ENCODE peak calls at places on chromosomes 2 and 18, in ten cellular contexts. One of them, this sample, is unnamed.

GRCh38 chr2:27261926-27262298 is 935 bp downstream of the SLC30A3 start:
- DNase-seq in GM23338: no peak
- DNase-seq in skeletal muscle cell: no peak
- DNase-seq in cardiac muscle cell: no peak
- DNase-seq in mucosa of descending colon: no peak
- DNase-seq in IMR-90: no peak
- DNase-seq in CD8-positive, alpha-beta T cell: no peak
- DNase-seq in A549: no peak
- DNase-seq in HL-60: no peak
- DNase-seq in fibroblast of mammary gland: no peak
- DNase-seq in this sample: no peak

GRCh38 chr18:9366126-9366714 is 31.6 kb downstream of the TWSG1 start:
- DNase-seq in GM23338: peak
- DNase-seq in skeletal muscle cell: no peak
- DNase-seq in cardiac muscle cell: peak
- DNase-seq in mucosa of descending colon: no peak
- DNase-seq in IMR-90: peak
- DNase-seq in CD8-positive, alpha-beta T cell: no peak
- DNase-seq in A549: peak
- DNase-seq in HL-60: no peak
- DNase-seq in fibroblast of mammary gland: peak
- DNase-seq in this sample: peak

GRCh38 chr2:237542001-237542704 is 24.2 kb upstream of the PRLH start:
- DNase-seq in GM23338: peak
- DNase-seq in skeletal muscle cell: no peak
- DNase-seq in cardiac muscle cell: no peak
- DNase-seq in mucosa of descending colon: no peak
- DNase-seq in IMR-90: no peak
- DNase-seq in CD8-positive, alpha-beta T cell: no peak
- DNase-seq in A549: no peak
- DNase-seq in HL-60: no peak
- DNase-seq in fibroblast of mammary gland: no peak
- DNase-seq in this sample: no peak

GRCh38 chr2:216574046-216574445 is 59.2 kb upstream of the IGFBP2 start:
- DNase-seq in GM23338: no peak
- DNase-seq in skeletal muscle cell: peak
- DNase-seq in cardiac muscle cell: no peak
- DNase-seq in mucosa of descending colon: no peak
- DNase-seq in IMR-90: peak
- DNase-seq in CD8-positive, alpha-beta T cell: no peak
- DNase-seq in A549: no peak
- DNase-seq in HL-60: no peak
- DNase-seq in fibroblast of mammary gland: peak
- DNase-seq in this sample: peak

GRCh38 chr2:227788556-227788955 is 25.1 kb upstream of the CCL20 start:
- DNase-seq in GM23338: no peak
- DNase-seq in skeletal muscle cell: no peak
- DNase-seq in cardiac muscle cell: no peak
- DNase-seq in mucosa of descending colon: no peak
- DNase-seq in IMR-90: no peak
- DNase-seq in CD8-positive, alpha-beta T cell: no peak
- DNase-seq in A549: no peak
- DNase-seq in HL-60: no peak
- DNase-seq in fibroblast of mammary gland: peak
- DNase-seq in this sample: no peak

GRCh38 chr18:56112984-56113383 is 525.0 kb upstream of the TCF4 start:
- DNase-seq in GM23338: no peak
- DNase-seq in skeletal muscle cell: no peak
- DNase-seq in cardiac muscle cell: no peak
- DNase-seq in mucosa of descending colon: no peak
- DNase-seq in IMR-90: no peak
- DNase-seq in CD8-positive, alpha-beta T cell: no peak
- DNase-seq in A549: no peak
- DNase-seq in HL-60: no peak
- DNase-seq in fibroblast of mammary gland: no peak
- DNase-seq in this sample: no peak

GRCh38 chr2:95031076-95031725 is 5.7 kb downstream of the MAL start:
- DNase-seq in GM23338: no peak
- DNase-seq in skeletal muscle cell: no peak
- DNase-seq in cardiac muscle cell: no peak
- DNase-seq in mucosa of descending colon: peak
- DNase-seq in IMR-90: no peak
- DNase-seq in CD8-positive, alpha-beta T cell: no peak
- DNase-seq in A549: no peak
- DNase-seq in HL-60: no peak
- DNase-seq in fibroblast of mammary gland: no peak
- DNase-seq in this sample: no peak

GRCh38 chr2:134718095-134718955 is 475 bp downstream of the TMEM163 start:
- DNase-seq in GM23338: peak
- DNase-seq in skeletal muscle cell: no peak
- DNase-seq in cardiac muscle cell: peak
- DNase-seq in mucosa of descending colon: no peak
- DNase-seq in IMR-90: no peak
- DNase-seq in CD8-positive, alpha-beta T cell: no peak
- DNase-seq in A549: no peak
- DNase-seq in HL-60: peak
- DNase-seq in fibroblast of mammary gland: no peak
- DNase-seq in this sample: no peak

GRCh38 chr2:215420471-215420935 is 15.4 kb downstream of the FN1 start:
- DNase-seq in GM23338: no peak
- DNase-seq in skeletal muscle cell: no peak
- DNase-seq in cardiac muscle cell: peak
- DNase-seq in mucosa of descending colon: no peak
- DNase-seq in IMR-90: no peak
- DNase-seq in CD8-positive, alpha-beta T cell: no peak
- DNase-seq in A549: no peak
- DNase-seq in HL-60: no peak
- DNase-seq in fibroblast of mammary gland: peak
- DNase-seq in this sample: no peak
- H3K4me3 ChIP-seq in GM23338: no peak
- H3K4me3 ChIP-seq in skeletal muscle cell: peak
- H3K4me3 ChIP-seq in cardiac muscle cell: no peak
- H3K4me3 ChIP-seq in mucosa of descending colon: no peak
- H3K4me3 ChIP-seq in IMR-90: no peak
- H3K4me3 ChIP-seq in CD8-positive, alpha-beta T cell: no peak
- H3K4me3 ChIP-seq in A549: no peak
- H3K4me3 ChIP-seq in HL-60: no peak
- H3K4me3 ChIP-seq in fibroblast of mammary gland: no peak
- H3K4me3 ChIP-seq in this sample: no peak

GRCh38 chr2:148023861-148024260 is 3.0 kb downstream of the MBD5 start:
- DNase-seq in GM23338: no peak
- DNase-seq in skeletal muscle cell: no peak
- DNase-seq in cardiac muscle cell: no peak
- DNase-seq in mucosa of descending colon: no peak
- DNase-seq in IMR-90: no peak
- DNase-seq in CD8-positive, alpha-beta T cell: no peak
- DNase-seq in A549: no peak
- DNase-seq in HL-60: no peak
- DNase-seq in fibroblast of mammary gland: no peak
- DNase-seq in this sample: no peak

GRCh38 chr2:148022882-148023281 is 2.0 kb downstream of the MBD5 start:
- DNase-seq in GM23338: no peak
- DNase-seq in skeletal muscle cell: no peak
- DNase-seq in cardiac muscle cell: no peak
- DNase-seq in mucosa of descending colon: no peak
- DNase-seq in IMR-90: no peak
- DNase-seq in CD8-positive, alpha-beta T cell: no peak
- DNase-seq in A549: no peak
- DNase-seq in HL-60: no peak
- DNase-seq in fibroblast of mammary gland: no peak
- DNase-seq in this sample: no peak

GRCh38 chr2:148021059-148021985 is at the start of gene MBD5:
- DNase-seq in GM23338: peak
- DNase-seq in skeletal muscle cell: peak
- DNase-seq in cardiac muscle cell: peak
- DNase-seq in mucosa of descending colon: peak
- DNase-seq in IMR-90: peak
- DNase-seq in CD8-positive, alpha-beta T cell: peak
- DNase-seq in A549: peak
- DNase-seq in HL-60: peak
- DNase-seq in fibroblast of mammary gland: peak
- DNase-seq in this sample: peak

GRCh38 chr2:148020358-148021058 is at the start of gene ORC4:
- DNase-seq in GM23338: peak
- DNase-seq in skeletal muscle cell: peak
- DNase-seq in cardiac muscle cell: peak
- DNase-seq in mucosa of descending colon: peak
- DNase-seq in IMR-90: peak
- DNase-seq in CD8-positive, alpha-beta T cell: peak
- DNase-seq in A549: peak
- DNase-seq in HL-60: peak
- DNase-seq in fibroblast of mammary gland: peak
- DNase-seq in this sample: peak

DNA sequence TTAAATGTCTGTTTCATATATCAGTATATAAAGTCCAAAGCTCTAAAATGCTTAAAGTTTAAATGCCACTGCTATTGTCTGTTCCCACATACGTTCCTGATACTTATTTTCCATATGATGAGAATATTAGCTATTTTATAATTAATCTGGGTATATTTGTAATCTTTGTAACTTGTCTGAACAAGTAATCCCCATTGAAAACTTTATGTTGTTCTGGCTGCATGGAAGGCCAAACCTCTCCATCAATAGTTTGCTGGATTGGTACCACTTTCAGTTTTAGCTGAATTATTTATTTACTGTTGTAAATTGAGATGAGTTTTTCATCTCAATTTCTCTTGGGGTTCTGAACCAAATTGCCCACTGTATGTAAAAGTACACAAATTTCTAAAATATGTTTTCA is 1.5 kb downstream of the MBD5 start:
- DNase-seq in GM23338: no peak
- DNase-seq in skeletal muscle cell: no peak
- DNase-seq in cardiac muscle cell: no peak
- DNase-seq in mucosa of descending colon: no peak
- DNase-seq in IMR-90: no peak
- DNase-seq in CD8-positive, alpha-beta T cell: no peak
- DNase-seq in A549: no peak
- DNase-seq in HL-60: no peak
- DNase-seq in fibroblast of mammary gland: peak
- DNase-seq in this sample: no peak
- H3K4me3 ChIP-seq in GM23338: peak
- H3K4me3 ChIP-seq in skeletal muscle cell: peak
- H3K4me3 ChIP-seq in cardiac muscle cell: peak
- H3K4me3 ChIP-seq in mucosa of descending colon: no peak
- H3K4me3 ChIP-seq in IMR-90: peak
- H3K4me3 ChIP-seq in CD8-positive, alpha-beta T cell: peak
- H3K4me3 ChIP-seq in A549: peak
- H3K4me3 ChIP-seq in HL-60: peak
- H3K4me3 ChIP-seq in fibroblast of mammary gland: peak
- H3K4me3 ChIP-seq in this sample: peak

DNA sequence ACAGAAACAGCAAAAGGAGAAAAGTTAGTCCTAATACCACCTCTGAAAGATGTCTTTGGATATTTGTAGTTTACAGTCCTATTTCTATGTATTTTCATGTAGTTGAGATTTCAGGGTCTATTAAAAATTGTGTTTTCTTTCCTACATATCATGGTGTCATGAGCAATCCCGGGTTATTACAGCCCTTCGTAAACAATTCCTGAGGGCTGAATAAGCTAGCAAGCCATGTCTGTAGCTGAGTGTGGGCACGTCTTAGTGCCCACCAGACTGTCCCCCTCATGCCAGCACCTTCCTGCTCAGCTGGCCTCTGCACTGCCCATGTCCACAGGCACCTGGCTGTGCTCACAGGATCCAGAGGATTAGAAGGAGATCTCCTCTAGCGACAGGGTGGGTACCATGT is 60.6 kb downstream of the CTIF start:
- DNase-seq in GM23338: no peak
- DNase-seq in skeletal muscle cell: no peak
- DNase-seq in cardiac muscle cell: no peak
- DNase-seq in mucosa of descending colon: no peak
- DNase-seq in IMR-90: peak
- DNase-seq in CD8-positive, alpha-beta T cell: no peak
- DNase-seq in A549: no peak
- DNase-seq in HL-60: no peak
- DNase-seq in fibroblast of mammary gland: no peak
- DNase-seq in this sample: no peak
- H3K4me3 ChIP-seq in GM23338: no peak
- H3K4me3 ChIP-seq in skeletal muscle cell: no peak
- H3K4me3 ChIP-seq in cardiac muscle cell: no peak
- H3K4me3 ChIP-seq in mucosa of descending colon: no peak
- H3K4me3 ChIP-seq in IMR-90: no peak
- H3K4me3 ChIP-seq in CD8-positive, alpha-beta T cell: no peak
- H3K4me3 ChIP-seq in A549: no peak
- H3K4me3 ChIP-seq in HL-60: no peak
- H3K4me3 ChIP-seq in fibroblast of mammary gland: no peak
- H3K4me3 ChIP-seq in this sample: no peak

GRCh38 chr2:23027396-23027795 is 357.6 kb upstream of the KLHL29 start:
- DNase-seq in GM23338: no peak
- DNase-seq in skeletal muscle cell: no peak
- DNase-seq in cardiac muscle cell: no peak
- DNase-seq in mucosa of descending colon: no peak
- DNase-seq in IMR-90: no peak
- DNase-seq in CD8-positive, alpha-beta T cell: no peak
- DNase-seq in A549: no peak
- DNase-seq in HL-60: no peak
- DNase-seq in fibroblast of mammary gland: no peak
- DNase-seq in this sample: no peak

GRCh38 chr2:23029111-23029510 is 355.9 kb upstream of the KLHL29 start:
- DNase-seq in GM23338: no peak
- DNase-seq in skeletal muscle cell: no peak
- DNase-seq in cardiac muscle cell: no peak
- DNase-seq in mucosa of descending colon: no peak
- DNase-seq in IMR-90: no peak
- DNase-seq in CD8-positive, alpha-beta T cell: no peak
- DNase-seq in A549: no peak
- DNase-seq in HL-60: no peak
- DNase-seq in fibroblast of mammary gland: no peak
- DNase-seq in this sample: no peak

GRCh38 chr2:23023722-23024121 is 361.3 kb upstream of the KLHL29 start:
- DNase-seq in GM23338: no peak
- DNase-seq in skeletal muscle cell: no peak
- DNase-seq in cardiac muscle cell: peak
- DNase-seq in mucosa of descending colon: no peak
- DNase-seq in IMR-90: no peak
- DNase-seq in CD8-positive, alpha-beta T cell: no peak
- DNase-seq in A549: no peak
- DNase-seq in HL-60: no peak
- DNase-seq in fibroblast of mammary gland: no peak
- DNase-seq in this sample: no peak

GRCh38 chr2:23026671-23027070 is 358.3 kb upstream of the KLHL29 start:
- DNase-seq in GM23338: no peak
- DNase-seq in skeletal muscle cell: no peak
- DNase-seq in cardiac muscle cell: no peak
- DNase-seq in mucosa of descending colon: no peak
- DNase-seq in IMR-90: no peak
- DNase-seq in CD8-positive, alpha-beta T cell: no peak
- DNase-seq in A549: no peak
- DNase-seq in HL-60: no peak
- DNase-seq in fibroblast of mammary gland: no peak
- DNase-seq in this sample: no peak

DNA sequence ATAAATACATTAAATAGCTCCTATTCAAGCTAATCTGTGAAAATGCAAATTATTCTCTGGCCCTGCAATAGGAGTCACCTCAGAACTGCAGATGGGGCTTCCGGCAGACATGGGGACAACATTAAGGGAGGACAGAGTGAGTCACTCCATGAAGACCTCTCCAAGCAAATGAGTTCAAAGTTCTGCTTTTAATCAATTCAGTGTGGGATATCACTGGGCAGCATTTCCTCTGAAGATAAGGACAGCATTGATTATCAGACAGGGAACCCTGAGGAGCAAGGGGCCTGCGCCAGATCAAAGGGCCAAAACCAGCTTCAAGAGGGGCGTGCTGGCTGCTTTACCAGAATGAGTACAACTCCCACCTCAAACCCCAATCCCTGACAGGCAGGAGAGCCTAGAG is 356.9 kb upstream of the KLHL29 start:
- DNase-seq in GM23338: no peak
- DNase-seq in skeletal muscle cell: no peak
- DNase-seq in cardiac muscle cell: no peak
- DNase-seq in mucosa of descending colon: no peak
- DNase-seq in IMR-90: no peak
- DNase-seq in CD8-positive, alpha-beta T cell: no peak
- DNase-seq in A549: no peak
- DNase-seq in HL-60: no peak
- DNase-seq in fibroblast of mammary gland: no peak
- DNase-seq in this sample: no peak
- H3K4me3 ChIP-seq in GM23338: no peak
- H3K4me3 ChIP-seq in skeletal muscle cell: no peak
- H3K4me3 ChIP-seq in cardiac muscle cell: no peak
- H3K4me3 ChIP-seq in mucosa of descending colon: no peak
- H3K4me3 ChIP-seq in IMR-90: no peak
- H3K4me3 ChIP-seq in CD8-positive, alpha-beta T cell: no peak
- H3K4me3 ChIP-seq in A549: no peak
- H3K4me3 ChIP-seq in HL-60: no peak
- H3K4me3 ChIP-seq in fibroblast of mammary gland: no peak
- H3K4me3 ChIP-seq in this sample: no peak

This sample was measured in foreskin fibroblast.